ENCODE peak calls at places on chromosomes 12 and 14, in five cellular contexts. C, E, F, O and N are unnamed samples.

GRCh38 chr12:88591343-88591742 is 11.1 kb upstream of the KITLG start:
- DNase-seq in E (no peak), O (no peak), F (no peak), C (no peak), N (no peak)

GRCh38 chr12:27277846-27278260 is 33.8 kb downstream of the STK38L start:
- DNase-seq in O (no peak), C (peak), E (no peak), F (peak), N (peak)

GRCh38 chr14:99584823-99585222 is 19.2 kb downstream of the CCDC85C start:
- DNase-seq in C (no peak), E (no peak), F (no peak), O (no peak), N (no peak)

GRCh38 chr12:122130150-122130549 is 43.9 kb downstream of the IL31 start:
- DNase-seq in O (no peak), E (no peak), F (no peak), C (no peak), N (no peak)

GRCh38 chr12:5171701-5172100 is 128.0 kb downstream of the KCNA5 start:
- DNase-seq in F (peak), C (peak), O (no peak), E (peak), N (no peak)

GRCh38 chr12:75650989-75651695 is 139.7 kb upstream of the KRR1 start:
- DNase-seq in C (peak), O (no peak), F (no peak), E (peak), N (no peak)

GRCh38 chr12:44812062-44812461 is 64.1 kb downstream of the NELL2 start:
- DNase-seq in O (no peak), C (no peak), E (no peak), F (no peak), N (peak)

GRCh38 chr12:117026343-117026742 is 72.9 kb downstream of the TESC start:
- DNase-seq in C (no peak), F (no peak), O (no peak), E (no peak), N (no peak)

GRCh38 chr14:104872469-104873341 is 7.6 kb downstream of the CEP170B start:
- DNase-seq in C (peak), F (no peak), O (no peak), E (no peak), N (no peak)

GRCh38 chr12:52063081-52063985 is 6.4 kb upstream of the ATG101 start:
- DNase-seq in E (no peak), O (no peak), C (no peak), F (no peak), N (no peak)

DNA sequence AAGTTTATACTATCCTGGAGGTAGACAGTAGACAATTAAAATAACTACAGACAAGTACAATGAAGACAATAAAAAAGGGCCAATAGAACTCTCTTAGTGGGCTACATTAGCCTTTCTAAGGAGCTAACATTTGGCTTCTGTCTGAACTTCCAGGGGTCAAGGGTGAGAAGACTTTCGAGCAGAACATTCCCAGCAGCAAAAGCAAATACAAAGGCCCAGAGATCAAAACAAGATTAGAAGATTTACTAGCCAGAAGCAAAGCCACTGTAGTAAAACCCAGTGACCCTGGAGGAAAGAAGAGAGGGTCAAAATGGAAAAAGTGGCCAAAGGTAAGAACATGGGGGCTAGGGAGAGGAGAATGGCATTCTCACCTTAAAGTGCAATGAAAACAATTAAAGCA is 63.2 kb downstream of the ATP2B1 start:
- DNase-seq in O (no peak), C (no peak), E (no peak), F (no peak), N (no peak)
- H3K4me3 ChIP-seq in O (no peak), C (no peak), E (no peak), F (no peak), N (no peak)

GRCh38 chr12:29889737-29890136 is 106.0 kb upstream of the TMTC1 start:
- DNase-seq in O (no peak), F (no peak), C (peak), E (peak), N (no peak)
- TF ChIP-seq CTCF in O (peak), F (peak), C (peak), E (peak), N (peak)

DNA sequence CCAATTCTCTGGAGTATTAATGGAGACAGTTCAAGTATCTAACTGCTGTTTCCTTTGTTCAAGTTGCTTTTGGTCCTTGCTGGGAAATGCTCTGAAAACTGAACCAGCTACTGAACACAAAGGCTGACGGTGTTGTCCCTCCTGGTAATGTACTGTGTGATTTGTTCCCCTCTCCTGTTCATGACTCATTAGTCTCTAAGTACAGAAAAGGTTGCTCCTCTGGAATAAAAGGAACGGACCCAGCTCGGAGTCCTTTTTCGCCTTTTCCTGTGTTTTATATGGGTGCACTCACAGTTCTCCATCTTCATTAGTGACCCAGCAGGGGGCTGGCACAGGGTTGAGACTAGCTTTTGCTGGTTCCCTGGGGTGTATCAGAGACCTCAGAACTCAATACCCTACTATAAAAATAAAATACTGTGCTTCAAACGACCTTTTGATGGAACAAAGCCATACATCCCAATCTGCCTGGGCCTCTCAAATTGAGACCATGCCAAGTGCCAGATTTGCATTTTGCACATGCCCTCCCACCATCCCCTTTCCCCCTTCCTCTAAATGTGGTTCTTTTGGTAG is 269.7 kb downstream of the RAD51B start:
- DNase-seq in E (no peak), C (peak), O (no peak), F (no peak), N (no peak)
- H3K4me3 ChIP-seq in E (no peak), C (no peak), O (no peak), F (no peak), N (no peak)

DNA sequence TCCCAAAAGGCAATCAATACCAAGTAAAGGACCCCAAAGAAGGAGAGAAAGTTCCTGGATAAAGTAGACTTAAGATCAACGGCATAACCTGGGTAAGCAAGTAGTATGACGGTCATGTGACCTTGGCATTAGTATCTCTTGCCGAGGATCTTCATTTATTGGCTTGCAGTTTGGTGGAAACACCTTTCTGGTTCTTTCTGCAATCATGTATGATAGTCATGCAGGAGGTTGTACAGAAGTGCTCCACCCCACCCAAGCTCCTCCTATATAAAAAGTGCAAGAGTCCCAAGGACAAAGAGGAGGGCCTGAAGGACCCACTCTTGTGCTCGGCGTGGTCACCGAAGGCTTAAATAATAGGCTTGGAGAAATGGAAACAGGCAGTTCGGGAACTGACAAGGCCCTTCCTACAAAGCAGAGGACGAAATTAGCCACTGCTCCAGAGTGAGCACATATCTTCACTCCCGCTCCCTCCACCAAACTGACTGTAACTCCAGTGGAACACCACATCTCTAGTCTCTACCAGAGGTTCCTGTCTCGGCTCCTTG is 750 bp downstream of the CS start:
- DNase-seq in F (no peak), E (no peak), O (peak), C (no peak), N (no peak)
- TF ChIP-seq CTCF in F (no peak), E (no peak), O (no peak), C (no peak), N (no peak)

DNA sequence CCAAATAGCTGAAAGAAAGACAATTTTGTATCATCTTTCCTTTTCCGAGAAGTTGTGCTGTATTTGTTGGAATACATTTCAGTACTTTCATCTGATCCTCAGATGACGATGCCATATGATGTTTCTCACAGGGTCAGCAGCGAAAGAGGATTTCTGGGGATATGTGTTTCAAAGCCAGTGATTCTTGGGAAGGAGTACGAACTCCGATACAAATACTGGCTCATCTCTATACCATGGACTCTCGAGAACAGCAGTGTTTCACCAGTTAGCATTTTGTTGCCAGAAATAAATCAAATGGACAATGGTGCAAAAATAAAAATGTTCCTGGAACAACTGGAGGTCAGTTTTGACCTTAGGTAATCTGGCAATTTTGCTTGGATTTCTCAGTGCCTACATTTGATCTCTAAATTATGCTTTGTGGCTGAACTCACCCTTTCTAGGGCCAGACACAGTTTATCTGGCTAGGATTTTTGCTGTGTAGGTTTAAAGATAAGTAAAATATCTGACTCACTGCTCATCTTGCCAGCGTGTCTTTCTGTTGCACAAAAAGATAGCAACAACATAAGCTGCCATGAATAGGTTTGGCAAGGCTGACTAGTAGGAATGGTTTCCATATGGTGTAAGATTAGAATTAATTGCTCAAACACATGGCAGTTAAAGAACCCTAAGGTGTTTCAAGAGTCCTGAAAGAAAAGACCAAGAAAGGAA is 11.0 kb upstream of the MGP start:
- DNase-seq in F (peak), O (no peak), E (no peak), C (peak), N (no peak)
- H3K4me3 ChIP-seq in F (peak), O (no peak), E (no peak), C (no peak), N (no peak)

DNA sequence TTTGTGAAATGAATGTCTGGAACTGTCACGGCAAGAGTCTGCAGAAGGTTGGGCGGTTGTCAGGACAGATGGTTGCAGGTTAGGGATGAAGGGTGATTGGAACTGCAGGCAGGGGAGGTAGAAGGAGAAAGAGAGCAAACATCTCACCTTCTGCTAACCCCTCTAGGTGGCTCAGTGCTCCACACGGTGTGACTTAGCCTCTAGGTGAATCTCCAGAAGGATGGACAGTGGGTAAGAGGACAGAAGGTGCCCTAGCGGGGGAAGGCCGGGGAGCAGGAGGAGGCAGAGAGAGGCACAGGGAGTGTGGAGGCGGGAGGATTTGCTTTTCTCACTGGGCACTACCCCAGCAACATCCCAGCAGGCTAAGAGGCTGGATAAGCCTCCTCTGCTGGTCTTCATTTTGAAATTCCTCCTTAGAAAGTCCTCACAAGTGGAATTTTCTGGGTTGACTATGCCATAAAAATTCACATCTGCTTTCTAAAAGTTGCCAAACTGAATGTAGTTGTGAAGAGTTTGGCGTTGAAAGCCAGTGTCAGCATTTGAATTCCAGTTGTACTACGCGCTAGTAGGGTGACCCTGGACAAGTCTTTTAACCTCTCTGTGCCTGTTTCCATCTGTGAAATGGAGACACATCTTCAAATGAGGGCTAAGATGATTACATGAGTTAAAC is 10.7 kb upstream of the GPR68 start:
- DNase-seq in C (no peak), F (no peak), E (no peak), O (no peak), N (no peak)
- TF ChIP-seq CTCF in C (no peak), F (no peak), E (no peak), O (no peak), N (peak)

DNA sequence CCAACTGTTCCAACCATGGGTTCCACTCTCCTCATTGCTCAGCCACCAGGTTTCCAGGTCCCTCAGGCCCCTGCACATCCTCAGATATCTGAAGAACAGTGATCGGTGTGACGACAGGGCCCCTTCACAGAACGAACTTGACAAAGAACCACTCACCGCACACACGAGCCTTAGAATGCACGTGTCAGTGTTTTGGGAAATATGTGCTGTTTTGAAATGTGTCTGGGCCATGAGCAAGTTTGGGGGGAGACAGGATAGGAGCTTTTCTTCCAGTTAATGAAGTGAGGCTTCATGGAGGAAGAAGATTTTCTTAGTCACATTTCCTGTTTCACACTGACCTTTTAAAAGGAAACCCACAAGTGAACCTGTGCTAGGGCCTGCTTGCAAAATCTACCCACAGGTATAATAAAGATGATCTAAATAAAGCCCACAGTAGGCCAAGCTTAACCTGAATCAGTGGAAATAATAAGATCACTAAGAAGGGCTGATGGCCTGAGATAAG is 58.6 kb downstream of the ZFP36L1 start:
- DNase-seq in O (no peak), F (no peak), C (no peak), E (no peak), N (peak)
- H3K4me3 ChIP-seq in O (no peak), F (no peak), C (no peak), E (no peak), N (no peak)

GRCh38 chr14:73663548-73664212 is 18.9 kb downstream of the DNAL1 start:
- DNase-seq in O (no peak), F (no peak), E (no peak), C (no peak), N (no peak)

GRCh38 chr14:73660511-73660910 is 15.7 kb downstream of the DNAL1 start:
- DNase-seq in C (no peak), F (no peak), O (no peak), E (no peak), N (no peak)

GRCh38 chr14:73665130-73665529 is 20.3 kb downstream of the DNAL1 start:
- DNase-seq in O (no peak), F (no peak), C (no peak), E (no peak), N (no peak)

GRCh38 chr14:73661872-73662271 is 17.1 kb downstream of the DNAL1 start:
- DNase-seq in O (no peak), C (no peak), E (no peak), F (peak), N (no peak)

DNA sequence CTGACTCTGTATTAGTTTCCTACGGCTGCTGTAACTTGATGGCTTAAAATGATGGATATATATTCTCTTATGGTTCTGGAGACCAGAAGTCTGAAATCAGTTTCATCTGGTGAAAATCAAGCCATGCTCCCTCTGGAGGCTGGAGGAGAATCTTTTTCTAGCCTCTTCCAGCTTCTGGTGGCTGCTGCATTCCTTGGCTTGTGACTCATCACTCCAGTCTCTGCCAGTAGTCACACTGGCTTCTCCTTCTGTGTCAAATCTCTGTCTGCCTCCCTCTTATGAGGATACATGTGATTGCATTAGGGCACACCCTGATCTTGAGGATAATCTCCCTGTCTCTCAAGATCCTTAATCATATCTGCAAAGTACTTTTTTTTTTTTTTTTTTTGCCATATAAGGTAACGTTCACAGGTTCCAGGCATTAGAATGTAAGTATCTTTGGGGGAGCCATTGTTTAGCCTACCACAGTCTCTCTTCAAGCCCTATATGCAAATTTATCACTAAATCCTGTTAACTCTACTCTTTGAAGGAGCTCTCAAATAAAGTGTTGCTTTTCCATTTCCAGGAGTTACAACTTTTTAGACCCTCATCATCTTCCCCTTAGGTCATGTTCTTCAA is 17.8 kb downstream of the DNAL1 start:
- DNase-seq in F (peak), O (no peak), E (peak), C (peak), N (no peak)
- TF ChIP-seq CTCF in F (peak), O (peak), E (peak), C (peak), N (no peak)

GRCh38 chr12:49091836-49092085 is 2.8 kb downstream of the DHH start:
- DNase-seq in E (no peak), O (no peak), F (no peak), C (no peak), N (no peak)

GRCh38 chr12:49094104-49094948 is at the start of gene DHH:
- DNase-seq in O (no peak), C (no peak), E (peak), F (no peak), N (no peak)

GRCh38 chr12:49093746-49094103 is 876 bp downstream of the DHH start:
- DNase-seq in E (peak), C (no peak), O (no peak), F (no peak), N (no peak)

GRCh38 chr12:49092086-49092815 is 2.4 kb downstream of the DHH start:
- DNase-seq in O (no peak), C (peak), E (peak), F (no peak), N (no peak)

DNA sequence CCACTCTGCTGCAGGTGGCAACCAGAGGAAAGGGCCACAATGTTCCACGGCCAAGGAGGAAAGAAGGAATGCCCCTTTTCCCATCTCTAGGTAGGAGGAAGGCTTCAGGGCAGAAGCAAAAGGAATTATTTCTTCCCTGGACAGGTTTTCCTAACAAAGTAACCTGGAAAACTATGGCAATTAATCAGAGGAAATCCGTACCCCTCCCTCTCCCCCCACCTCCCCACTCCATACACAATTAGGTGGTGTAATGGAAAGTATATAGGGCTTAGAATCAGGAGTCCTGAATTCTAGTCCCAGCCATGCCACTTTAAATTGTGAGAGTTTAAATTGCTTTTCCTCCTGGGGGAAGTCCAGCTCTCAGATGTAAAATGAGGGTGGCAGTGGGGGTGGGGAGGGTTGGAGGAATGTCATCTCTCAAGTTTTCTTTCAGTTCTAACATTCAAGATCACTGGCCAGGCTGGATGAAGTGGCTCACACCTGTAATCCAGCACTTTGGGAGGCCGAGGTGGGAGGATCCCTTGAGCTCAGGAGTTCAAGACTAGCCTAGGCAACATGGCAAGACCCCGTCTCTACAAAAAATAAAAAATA is 1.7 kb downstream of the DHH start:
- DNase-seq in E (no peak), O (no peak), F (no peak), C (no peak), N (no peak)
- H3K4me3 ChIP-seq in E (no peak), O (peak), F (no peak), C (no peak), N (no peak)

GRCh38 chr12:48853228-48853688 is 1.3 kb upstream of the DDX23 start:
- DNase-seq in C (peak), F (peak), O (peak), E (peak), N (peak)
- TF ChIP-seq CTCF in C (peak), F (peak), O (peak), E (peak), N (peak)